ENCODE peak calls at places on chromosomes 1 and 21, in five cellular contexts. B, V, H, W and A are unnamed samples.

GRCh38 chr1:3419415-3420204 is 34.9 kb upstream of the ARHGEF16 start:
- DNase-seq in B (no peak), V (no peak), W (no peak), H (no peak), A (peak)

GRCh38 chr1:225343618-225344017 is 84.2 kb downstream of the LBR start:
- DNase-seq in W (no peak), H (no peak), V (no peak), B (peak), A (no peak)

GRCh38 chr1:23650344-23650990 is 41.1 kb upstream of the RPL11 start:
- DNase-seq in B (no peak), V (no peak), W (no peak), H (no peak), A (no peak)

GRCh38 chr1:4172659-4173599 is 272.9 kb upstream of the C1orf174 start:
- DNase-seq in H (peak), W (no peak), V (peak), B (peak), A (peak)

GRCh38 chr21:41562101-41563000 is 54.4 kb upstream of the TMPRSS2 start:
- DNase-seq in B (no peak), V (no peak), W (no peak), H (no peak), A (no peak)

GRCh38 chr1:43327549-43328292 is 9.9 kb upstream of the MPL start:
- DNase-seq in V (no peak), H (no peak), B (no peak), W (no peak), A (no peak)

GRCh38 chr1:194975913-194976312 is 1632.3 kb downstream of the KCNT2 start:
- DNase-seq in W (no peak), B (peak), H (no peak), V (no peak), A (no peak)

GRCh38 chr1:185694081-185694480 is 40.1 kb upstream of the HMCN1 start:
- DNase-seq in V (peak), W (peak), B (no peak), H (no peak), A (no peak)

GRCh38 chr1:62237361-62237760 is 42.7 kb downstream of the L1TD1 start:
- DNase-seq in H (no peak), V (no peak), W (no peak), B (no peak), A (no peak)

GRCh38 chr1:92031281-92032110 is 1.7 kb downstream of the EPHX4 start:
- DNase-seq in H (no peak), W (no peak), V (no peak), B (peak), A (no peak)

GRCh38 chr1:167617100-167617949 is 12.7 kb upstream of the RCSD1 start:
- DNase-seq in W (peak), V (peak), H (no peak), B (peak), A (no peak)

GRCh38 chr1:170410391-170411146 is 121.4 kb upstream of the GORAB start:
- DNase-seq in H (no peak), W (no peak), V (no peak), B (no peak), A (no peak)

GRCh38 chr1:177585492-177586220 is 384.2 kb downstream of the SEC16B start:
- DNase-seq in B (no peak), V (no peak), H (peak), W (no peak), A (no peak)

GRCh38 chr1:199287632-199288031 is 648.8 kb downstream of the PTPRC start:
- DNase-seq in H (no peak), B (peak), V (no peak), W (no peak), A (no peak)

GRCh38 chr1:156961709-156962108 is 41.3 kb downstream of the LRRC71 start:
- DNase-seq in B (peak), V (peak), H (no peak), W (peak), A (no peak)

GRCh38 chr1:151402764-151403163 is 3.4 kb downstream of the PSMB4 start:
- DNase-seq in W (no peak), V (no peak), B (no peak), H (no peak), A (no peak)

GRCh38 chr1:174075245-174075692 is 53.1 kb upstream of the RC3H1 start:
- DNase-seq in H (no peak), V (no peak), W (no peak), B (no peak), A (no peak)

GRCh38 chr1:150410582-150411101 is 46.7 kb downstream of the RPRD2 start:
- DNase-seq in W (no peak), H (no peak), B (peak), V (no peak), A (no peak)

GRCh38 chr1:194045416-194045815 is 859.0 kb upstream of the B3GALT2 start:
- DNase-seq in B (no peak), V (no peak), H (no peak), W (no peak), A (no peak)

GRCh38 chr21:35179990-35180557 is 131.0 kb upstream of the RUNX1 start:
- DNase-seq in B (peak), H (no peak), V (no peak), W (no peak), A (no peak)

GRCh38 chr21:43703068-43703880 is 15.7 kb upstream of the PDXK start:
- DNase-seq in W (no peak), H (no peak), B (no peak), V (peak), A (no peak)

GRCh38 chr21:44887126-44887806 is 13.8 kb upstream of the PTTG1IP start:
- DNase-seq in W (no peak), V (no peak), H (no peak), B (no peak), A (no peak)

GRCh38 chr1:77866296-77866695 is 22.1 kb upstream of the NEXN start:
- DNase-seq in B (no peak), H (no peak), V (no peak), W (no peak), A (no peak)

GRCh38 chr1:196651637-196652215 is at the start of gene CFH:
- DNase-seq in B (peak), V (no peak), W (no peak), H (no peak), A (no peak)

GRCh38 chr1:52059326-52059725 is 3.2 kb downstream of the BTF3L4 start:
- DNase-seq in W (no peak), B (peak), V (no peak), H (no peak), A (no peak)

GRCh38 chr1:116628448-116628847 is 39.1 kb downstream of the IGSF3 start:
- DNase-seq in W (peak), H (no peak), B (no peak), V (no peak), A (no peak)

GRCh38 chr1:159071970-159072582 is 4.5 kb downstream of the AIM2 start:
- DNase-seq in W (peak), H (peak), V (no peak), B (peak), A (peak)

GRCh38 chr1:67355745-67356424 is 48.2 kb downstream of the IL12RB2 start:
- DNase-seq in H (no peak), V (no peak), B (peak), W (no peak), A (no peak)

GRCh38 chr1:172356620-172357019 is 63.9 kb upstream of the C1orf105 start:
- DNase-seq in W (no peak), H (no peak), B (peak), V (no peak), A (no peak)

GRCh38 chr1:51916587-51917405 is 38.3 kb upstream of the NRDC start:
- DNase-seq in V (no peak), H (no peak), B (peak), W (no peak), A (no peak)